ENCODE peak calls at places on chromosomes 11 and 22, in seven cellular contexts. E, N, F, K, D, P and O are unnamed samples.
A peak's percentile ranks its signal among the peaks of the same experiment; 100 is the strongest.

GRCh38 chr11:110852925-110853324 is 140.7 kb upstream of the ARHGAP20 start:
- ATAC-seq in E (no peak), N (no peak), F (no peak), K (no peak), D (no peak), P (no peak), O (no peak)

GRCh38 chr22:37525073-37525745 is 6.0 kb upstream of the CARD10 start:
- ATAC-seq in E (no peak), N (peak; percentile 15), F (peak; percentile 66), K (peak; percentile 34), D (peak; percentile 60), P (no peak), O (no peak)

GRCh38 chr22:20436309-20437252 is 1.0 kb downstream of the SCARF2 start:
- ATAC-seq in E (no peak), N (peak; percentile 43), F (peak; percentile 19), K (peak; percentile 40), D (no peak), P (peak; percentile 26), O (peak; percentile 10)

GRCh38 chr11:47837292-47837691 is 10.9 kb downstream of the NUP160 start:
- ATAC-seq in E (no peak), N (no peak), F (no peak), K (no peak), D (no peak), P (no peak), O (no peak)

GRCh38 chr22:27888310-27888709 is 30.7 kb downstream of the PITPNB start:
- ATAC-seq in E (no peak), N (no peak), F (no peak), K (no peak), D (no peak), P (no peak), O (no peak)

GRCh38 chr22:19115628-19116027 is 6.6 kb downstream of the DGCR2 start:
- ATAC-seq in E (peak; percentile 64), N (peak; percentile 91), F (no peak), K (no peak), D (no peak), P (no peak), O (no peak)

GRCh38 chr11:130166457-130166784 is 6.8 kb downstream of the ST14 start:
- ATAC-seq in E (no peak), N (no peak), F (peak; percentile 63), K (peak; percentile 83), D (peak; percentile 66), P (peak; percentile 94), O (peak; percentile 95)

GRCh38 chr11:115869780-115870431 is 365.7 kb upstream of the CADM1 start:
- ATAC-seq in E (no peak), N (peak; percentile 95), F (peak; percentile 56), K (peak; percentile 79), D (no peak), P (peak; percentile 68), O (peak; percentile 64)